ENCODE peak calls at places on chromosomes 3 and 15, in four cellular contexts. D is Calu3, C is AG04450, R is NCI-H460. U is an unnamed sample.

GRCh38 chr15:45402955-45403892 is 24.9 kb upstream of the GATM start:
- DNase-seq in D (peak; percentile 43), C (no peak), R (no peak), U (peak; percentile 56)

GRCh38 chr3:46673151-46674030 is 20.1 kb downstream of the ALS2CL start:
- DNase-seq in D (no peak), C (no peak), R (no peak), U (no peak)

GRCh38 chr3:100260685-100261480 is at the start of gene TBC1D23:
- DNase-seq in D (peak; percentile 96), C (peak; percentile 99), R (peak; percentile 98), U (peak; percentile 100)

GRCh38 chr3:151008699-151009098 is 36.2 kb upstream of the CLRN1 start:
- DNase-seq in D (no peak), C (peak; percentile 21), R (peak; percentile 17), U (peak; percentile 64)

GRCh38 chr3:174094671-174095070 is 697.1 kb downstream of the NLGN1 start:
- DNase-seq in D (no peak), C (no peak), R (no peak), U (no peak)

GRCh38 chr3:129525341-129525968 is 3.0 kb upstream of the RHO start:
- DNase-seq in D (no peak), C (peak; percentile 10), R (no peak), U (peak; percentile 30)

GRCh38 chr3:194983620-194984019 is 287.3 kb downstream of the XXYLT1 start:
- DNase-seq in D (no peak), C (no peak), R (no peak), U (no peak)

GRCh38 chr15:48832648-48833047 is 21.8 kb upstream of the CEP152 start:
- DNase-seq in D (no peak), C (no peak), R (no peak), U (no peak)

GRCh38 chr3:189995129-189995528 is 125.6 kb downstream of the P3H2 start:
- DNase-seq in D (no peak), C (no peak), R (no peak), U (peak; percentile 63)

GRCh38 chr3:69962053-69962452 is 37.5 kb upstream of the SAMMSON start:
- DNase-seq in D (no peak), C (no peak), R (no peak), U (no peak)

GRCh38 chr3:66485291-66485968 is 15.4 kb downstream of the LRIG1 start:
- DNase-seq in D (no peak), C (peak; percentile 90), R (no peak), U (peak; percentile 67)

GRCh38 chr15:41944313-41944940 is 27.9 kb downstream of the EHD4 start:
- DNase-seq in D (peak; percentile 35), C (peak; percentile 78), R (peak; percentile 60), U (peak; percentile 96)

GRCh38 chr3:45599984-45600650 is 5.6 kb downstream of the LIMD1 start:
- DNase-seq in D (peak; percentile 47), C (no peak), R (no peak), U (no peak)

GRCh38 chr15:66580643-66581042 is 14.8 kb upstream of the LCTL start:
- DNase-seq in D (no peak), C (no peak), R (no peak), U (peak; percentile 61)

GRCh38 chr15:84793431-84793830 is 23.7 kb upstream of the ALPK3 start:
- DNase-seq in D (no peak), C (no peak), R (no peak), U (no peak)

GRCh38 chr3:126342991-126343661 is 14.1 kb downstream of the KLF15 start:
- DNase-seq in D (peak; percentile 41), C (no peak), R (peak; percentile 14), U (peak; percentile 31)

GRCh38 chr3:12901631-12902045 is 60.3 kb upstream of the RPL32 start:
- DNase-seq in D (no peak), C (no peak), R (no peak), U (no peak)

GRCh38 chr3:160400048-160400630 is 689 bp downstream of the SMC4 start:
- DNase-seq in D (peak; percentile 47), C (no peak), R (no peak), U (peak; percentile 77)

GRCh38 chr3:193767353-193768068 is 174.5 kb downstream of the OPA1 start:
- DNase-seq in D (no peak), C (no peak), R (no peak), U (no peak)

GRCh38 chr3:144444546-144444945 is 472.9 kb downstream of the DIPK2A start:
- DNase-seq in D (no peak), C (no peak), R (no peak), U (no peak)

GRCh38 chr3:187101184-187102072 is 37.9 kb downstream of the RPL39L start:
- DNase-seq in D (peak; percentile 72), C (peak; percentile 39), R (peak; percentile 65), U (peak; percentile 75)

GRCh38 chr3:197013989-197014388 is 15.6 kb downstream of the MELTF start:
- DNase-seq in D (no peak), C (no peak), R (no peak), U (no peak)

GRCh38 chr15:90039996-90040395 is 38.9 kb downstream of the ZNF710 start:
- DNase-seq in D (no peak), C (no peak), R (no peak), U (no peak)

GRCh38 chr15:44545934-44546802 is 9.2 kb downstream of the EIF3J start:
- DNase-seq in D (no peak), C (no peak), R (no peak), U (no peak)

GRCh38 chr3:123335007-123335670 is 113.8 kb downstream of the ADCY5 start:
- DNase-seq in D (no peak), C (no peak), R (no peak), U (no peak)

GRCh38 chr3:46395210-46395661 is 11.6 kb downstream of the CCR5AS start:
- DNase-seq in D (no peak), C (no peak), R (no peak), U (no peak)

GRCh38 chr15:42163947-42164550 is 7.6 kb upstream of the PLA2G4F start:
- DNase-seq in D (no peak), C (no peak), R (no peak), U (no peak)

GRCh38 chr3:179565496-179565895 is 2.8 kb downstream of the ACTL6A start:
- DNase-seq in D (no peak), C (no peak), R (no peak), U (no peak)

GRCh38 chr15:48025118-48025517 is 95.7 kb upstream of the SLC24A5 start:
- DNase-seq in D (no peak), C (no peak), R (no peak), U (no peak)

U was measured in astrocyte of the hippocampus.